ENCODE peak calls at places on chromosomes 4 and X, in ten cellular contexts. L is GM23248; V is ACHN; Y is T-cell; J is Ammon's horn; F is mucosa of descending colon; I is stimulated activated naive B cell treated with anti-CD40 and anti-IgM and Interleukin-4, amounts not matched to agents 10 μg/mL and 1 μg/mL and 100 μg/mL, for 72 hours; U is tibial artery; E is stimulated activated naive CD8-positive, alpha-beta T cell treated with anti-CD3 and anti-CD28 coated beads, Interleukin-15, Interleukin-2, amounts not matched to agents 100 U/mL and 50 U/mL, for 24 hours; C is activated T-helper 1 cell treated with anti-CD3 and anti-CD28 coated beads, Interleukin-12 subunit alpha, Interleukin-12 subunit beta, Interleukin-2, Interleukin-4 antibody, amounts not matched to agents 30 ng/mL and 10 ng/mL and 1 ng/mL, durations not matched to agents 14 hours and 24 hours and 36 hours. G is an unnamed sample.

GRCh38 chr4:99723555-99724450 is 66.2 kb upstream of the C4orf54 start:
- DNase-seq in F (peak; percentile 21), V (peak; percentile 48), I (no peak), U (peak; percentile 29), E (no peak), L (peak; percentile 64), C (no peak), J (peak; percentile 41), Y (no peak), G (peak; percentile 40)

GRCh38 chr4:105952596-105952995 is 57.3 kb downstream of the NPNT start:
- DNase-seq in I (no peak), Y (no peak), F (no peak), L (no peak), J (no peak), C (no peak), E (no peak), U (no peak), V (no peak), G (no peak)

GRCh38 chrX:17553451-17553850 is 178.5 kb downstream of the NHS start:
- DNase-seq in J (no peak), I (no peak), U (peak; percentile 21), F (peak; percentile 38), V (peak; percentile 19), E (no peak), L (peak; percentile 79), Y (no peak), C (no peak), G (peak; percentile 24)

GRCh38 chr4:3629665-3630064 is 97.4 kb upstream of the LRPAP1 start:
- DNase-seq in V (no peak), I (no peak), U (no peak), Y (no peak), J (no peak), L (no peak), C (no peak), E (no peak), F (no peak), G (no peak)

GRCh38 chr4:3201718-3202702 is 46.9 kb upstream of the MSANTD1 start:
- DNase-seq in V (no peak), J (no peak), F (peak; percentile 60), Y (peak; percentile 65), E (peak; percentile 67), L (peak; percentile 52), U (no peak), I (no peak), C (peak; percentile 74), G (peak; percentile 28)

GRCh38 chr4:87044511-87045369 is 109.9 kb downstream of the AFF1 start:
- DNase-seq in U (no peak), L (no peak), C (no peak), V (peak; percentile 22), F (no peak), I (no peak), E (no peak), J (no peak), Y (no peak), G (no peak)

GRCh38 chrX:20067709-20068315 is 48.9 kb downstream of the MAP7D2 start:
- DNase-seq in F (peak; percentile 47), Y (no peak), U (peak; percentile 69), L (peak; percentile 90), E (no peak), V (peak; percentile 2), C (no peak), J (peak; percentile 50), I (no peak), G (peak; percentile 93)

GRCh38 chr4:76003015-76003414 is 4.3 kb downstream of the CXCL9 start:
- DNase-seq in Y (no peak), F (no peak), U (no peak), J (no peak), L (no peak), V (no peak), I (no peak), C (no peak), E (no peak), G (no peak)

GRCh38 chr4:173182403-173182802 is 13.8 kb downstream of the GALNT7 start:
- DNase-seq in J (no peak), Y (no peak), U (no peak), V (peak; percentile 82), L (peak; percentile 80), F (no peak), E (no peak), C (no peak), I (no peak), G (peak; percentile 58)

GRCh38 chr4:7352486-7352885 is 82.2 kb downstream of the PSAPL1 start:
- DNase-seq in F (no peak), Y (no peak), V (no peak), L (no peak), E (no peak), I (no peak), J (no peak), C (no peak), U (no peak), G (no peak)

GRCh38 chrX:121579016-121579760 is 531.8 kb downstream of the GLUD2 start:
- DNase-seq in I (no peak), J (peak; percentile 8), F (peak; percentile 28), L (peak; percentile 36), E (no peak), V (peak; percentile 21), C (no peak), U (no peak), Y (no peak), G (peak; percentile 64)

GRCh38 chrX:12867746-12868145 is 874 bp downstream of the TLR7 start:
- DNase-seq in I (no peak), F (no peak), L (no peak), U (no peak), J (peak; percentile 5), E (no peak), C (no peak), V (no peak), Y (no peak), G (no peak)

GRCh38 chr4:152665691-152666410 is 13.9 kb downstream of the TMEM154 start:
- DNase-seq in I (no peak), U (no peak), Y (no peak), E (no peak), F (no peak), V (no peak), L (no peak), C (no peak), J (no peak), G (no peak)